ENCODE peak calls at places on chromosomes 2 and 18, in eight cellular contexts. One of them, this sample, is unnamed.

GRCh38 chr2:40105593-40105992 is 326.5 kb upstream of the THUMPD2 start:
- DNase-seq in nephron progenitor cell: no peak
- DNase-seq in astrocyte of the spinal cord: peak
- DNase-seq in tibial artery: no peak
- DNase-seq in left ventricle myocardium inferior: no peak
- DNase-seq in WTC11: no peak
- DNase-seq in cardiac muscle cell: peak
- DNase-seq in hepatocyte: no peak
- DNase-seq in this sample: no peak

GRCh38 chr2:237459741-237460174 is 27.3 kb upstream of the MLPH start:
- DNase-seq in nephron progenitor cell: no peak
- DNase-seq in astrocyte of the spinal cord: peak
- DNase-seq in tibial artery: no peak
- DNase-seq in left ventricle myocardium inferior: no peak
- DNase-seq in WTC11: no peak
- DNase-seq in cardiac muscle cell: peak
- DNase-seq in hepatocyte: no peak
- DNase-seq in this sample: no peak

GRCh38 chr18:59056706-59057492 is 82.8 kb upstream of the SEC11C start:
- DNase-seq in nephron progenitor cell: peak
- DNase-seq in astrocyte of the spinal cord: peak
- DNase-seq in tibial artery: peak
- DNase-seq in left ventricle myocardium inferior: peak
- DNase-seq in WTC11: peak
- DNase-seq in cardiac muscle cell: peak
- DNase-seq in hepatocyte: peak
- DNase-seq in this sample: no peak

GRCh38 chr18:25533088-25533676 is 181.2 kb upstream of the ZNF521 start:
- DNase-seq in nephron progenitor cell: no peak
- DNase-seq in astrocyte of the spinal cord: no peak
- DNase-seq in tibial artery: no peak
- DNase-seq in left ventricle myocardium inferior: no peak
- DNase-seq in WTC11: no peak
- DNase-seq in cardiac muscle cell: no peak
- DNase-seq in hepatocyte: no peak
- DNase-seq in this sample: no peak

GRCh38 chr2:30782124-30782523 is 25.1 kb downstream of the CAPN13 start:
- DNase-seq in nephron progenitor cell: no peak
- DNase-seq in astrocyte of the spinal cord: no peak
- DNase-seq in tibial artery: no peak
- DNase-seq in left ventricle myocardium inferior: no peak
- DNase-seq in WTC11: no peak
- DNase-seq in cardiac muscle cell: no peak
- DNase-seq in hepatocyte: peak
- DNase-seq in this sample: no peak

GRCh38 chr2:95350320-95351079 is 52.0 kb upstream of the FAHD2A start:
- DNase-seq in nephron progenitor cell: no peak
- DNase-seq in astrocyte of the spinal cord: no peak
- DNase-seq in tibial artery: peak
- DNase-seq in left ventricle myocardium inferior: no peak
- DNase-seq in WTC11: no peak
- DNase-seq in cardiac muscle cell: no peak
- DNase-seq in hepatocyte: no peak
- DNase-seq in this sample: no peak

GRCh38 chr18:60049172-60049571 is 149.4 kb downstream of the PMAIP1 start:
- DNase-seq in nephron progenitor cell: no peak
- DNase-seq in astrocyte of the spinal cord: no peak
- DNase-seq in tibial artery: no peak
- DNase-seq in left ventricle myocardium inferior: no peak
- DNase-seq in WTC11: no peak
- DNase-seq in cardiac muscle cell: no peak
- DNase-seq in hepatocyte: no peak
- DNase-seq in this sample: no peak

GRCh38 chr2:235494716-235495372 is 1.0 kb downstream of the AGAP1 start:
- DNase-seq in nephron progenitor cell: peak
- DNase-seq in astrocyte of the spinal cord: peak
- DNase-seq in tibial artery: peak
- DNase-seq in left ventricle myocardium inferior: no peak
- DNase-seq in WTC11: no peak
- DNase-seq in cardiac muscle cell: peak
- DNase-seq in hepatocyte: peak
- DNase-seq in this sample: no peak

GRCh38 chr2:186486651-186487647 is 889 bp downstream of the ZC3H15 start:
- DNase-seq in nephron progenitor cell: no peak
- DNase-seq in astrocyte of the spinal cord: peak
- DNase-seq in tibial artery: no peak
- DNase-seq in left ventricle myocardium inferior: no peak
- DNase-seq in WTC11: no peak
- DNase-seq in cardiac muscle cell: peak
- DNase-seq in hepatocyte: no peak
- DNase-seq in this sample: no peak

GRCh38 chr2:27149575-27150405 is 986 bp downstream of the TCF23 start:
- DNase-seq in nephron progenitor cell: no peak
- DNase-seq in astrocyte of the spinal cord: no peak
- DNase-seq in tibial artery: no peak
- DNase-seq in left ventricle myocardium inferior: no peak
- DNase-seq in WTC11: no peak
- DNase-seq in cardiac muscle cell: no peak
- DNase-seq in hepatocyte: no peak
- DNase-seq in this sample: peak

GRCh38 chr2:171225302-171225980 is 64.7 kb upstream of the TLK1 start:
- DNase-seq in nephron progenitor cell: no peak
- DNase-seq in astrocyte of the spinal cord: peak
- DNase-seq in tibial artery: no peak
- DNase-seq in left ventricle myocardium inferior: no peak
- DNase-seq in WTC11: no peak
- DNase-seq in cardiac muscle cell: peak
- DNase-seq in hepatocyte: peak
- DNase-seq in this sample: no peak

GRCh38 chr2:33214436-33214835 is 262.0 kb upstream of the RASGRP3 start:
- DNase-seq in nephron progenitor cell: no peak
- DNase-seq in astrocyte of the spinal cord: peak
- DNase-seq in tibial artery: no peak
- DNase-seq in left ventricle myocardium inferior: no peak
- DNase-seq in WTC11: no peak
- DNase-seq in cardiac muscle cell: peak
- DNase-seq in hepatocyte: peak
- DNase-seq in this sample: no peak

GRCh38 chr2:164061129-164061746 is 325.4 kb upstream of the FIGN start:
- DNase-seq in nephron progenitor cell: peak
- DNase-seq in astrocyte of the spinal cord: peak
- DNase-seq in tibial artery: no peak
- DNase-seq in left ventricle myocardium inferior: no peak
- DNase-seq in WTC11: peak
- DNase-seq in cardiac muscle cell: peak
- DNase-seq in hepatocyte: peak
- DNase-seq in this sample: no peak

GRCh38 chr2:195848119-195848899 is 191.3 kb downstream of the SLC39A10 start:
- DNase-seq in nephron progenitor cell: no peak
- DNase-seq in astrocyte of the spinal cord: no peak
- DNase-seq in tibial artery: no peak
- DNase-seq in left ventricle myocardium inferior: no peak
- DNase-seq in WTC11: no peak
- DNase-seq in cardiac muscle cell: no peak
- DNase-seq in hepatocyte: no peak
- DNase-seq in this sample: no peak

GRCh38 chr18:61545281-61546245 is 212.3 kb downstream of the CDH20 start:
- DNase-seq in nephron progenitor cell: no peak
- DNase-seq in astrocyte of the spinal cord: no peak
- DNase-seq in tibial artery: no peak
- DNase-seq in left ventricle myocardium inferior: no peak
- DNase-seq in WTC11: no peak
- DNase-seq in cardiac muscle cell: no peak
- DNase-seq in hepatocyte: no peak
- DNase-seq in this sample: no peak

GRCh38 chr2:173752152-173752551 is 213.0 kb downstream of the SP3 start:
- DNase-seq in nephron progenitor cell: no peak
- DNase-seq in astrocyte of the spinal cord: no peak
- DNase-seq in tibial artery: no peak
- DNase-seq in left ventricle myocardium inferior: no peak
- DNase-seq in WTC11: no peak
- DNase-seq in cardiac muscle cell: peak
- DNase-seq in hepatocyte: no peak
- DNase-seq in this sample: no peak
- TF ChIP-seq CTCF in nephron progenitor cell: no peak
- TF ChIP-seq CTCF in astrocyte of the spinal cord: peak
- TF ChIP-seq CTCF in tibial artery: no peak
- TF ChIP-seq CTCF in left ventricle myocardium inferior: peak
- TF ChIP-seq CTCF in WTC11: no peak
- TF ChIP-seq CTCF in cardiac muscle cell: peak
- TF ChIP-seq CTCF in hepatocyte: peak
- TF ChIP-seq CTCF in this sample: peak

DNA sequence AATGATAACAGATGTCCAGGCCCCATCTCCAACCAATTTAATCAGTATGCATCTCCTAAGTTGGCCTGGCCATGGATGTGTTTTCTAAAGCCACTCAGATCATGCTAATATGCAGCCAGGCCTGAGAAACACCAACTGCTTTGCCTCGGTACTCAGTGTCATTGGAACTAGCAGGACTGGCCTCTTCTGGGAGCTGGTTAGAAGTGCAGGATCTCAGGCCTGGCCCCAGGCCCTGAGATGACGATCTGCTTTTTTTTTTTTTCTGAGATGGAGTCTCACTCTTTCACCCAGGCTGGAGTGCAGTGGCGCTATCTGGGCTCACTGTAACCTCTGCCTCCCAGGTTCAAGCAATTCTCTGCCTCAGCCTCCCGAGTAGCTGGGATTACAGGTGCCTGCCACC is 69.1 kb downstream of the IRS1 start:
- DNase-seq in nephron progenitor cell: no peak
- DNase-seq in astrocyte of the spinal cord: peak
- DNase-seq in tibial artery: no peak
- DNase-seq in left ventricle myocardium inferior: no peak
- DNase-seq in WTC11: peak
- DNase-seq in cardiac muscle cell: peak
- DNase-seq in hepatocyte: no peak
- DNase-seq in this sample: no peak
- TF ChIP-seq CTCF in nephron progenitor cell: no peak
- TF ChIP-seq CTCF in astrocyte of the spinal cord: peak
- TF ChIP-seq CTCF in tibial artery: no peak
- TF ChIP-seq CTCF in left ventricle myocardium inferior: peak
- TF ChIP-seq CTCF in WTC11: no peak
- TF ChIP-seq CTCF in cardiac muscle cell: no peak
- TF ChIP-seq CTCF in hepatocyte: peak
- TF ChIP-seq CTCF in this sample: peak

DNA sequence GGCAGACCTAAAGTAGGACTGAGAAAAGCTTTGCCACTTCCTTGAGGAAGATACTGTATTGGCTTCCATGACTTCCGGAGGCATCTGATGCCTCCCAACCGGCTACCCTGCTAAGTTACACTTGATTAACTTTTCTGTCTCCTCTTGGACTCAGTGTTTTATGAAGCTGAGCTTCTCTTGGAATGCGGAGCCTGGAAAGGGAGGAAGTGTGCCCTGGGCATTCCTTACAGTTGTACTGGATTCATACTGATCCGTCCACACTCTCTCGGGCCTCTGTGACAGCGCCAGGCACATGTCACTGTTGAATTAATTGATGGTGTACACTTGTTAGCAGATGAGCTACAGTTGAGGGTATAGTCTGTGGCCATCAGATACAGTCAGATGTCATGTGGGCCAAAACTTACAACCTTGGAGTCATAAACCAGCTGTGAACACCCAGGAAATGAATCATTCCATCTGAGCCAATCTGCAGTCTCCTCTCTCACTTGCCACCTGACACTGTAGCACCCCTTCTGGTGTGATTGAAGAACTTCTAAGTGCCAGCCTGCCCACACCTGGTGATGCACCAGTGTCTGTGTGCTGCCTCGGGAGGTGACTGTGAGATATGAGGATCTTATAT is 122.5 kb downstream of the FHOD3 start:
- DNase-seq in nephron progenitor cell: no peak
- DNase-seq in astrocyte of the spinal cord: no peak
- DNase-seq in tibial artery: no peak
- DNase-seq in left ventricle myocardium inferior: no peak
- DNase-seq in WTC11: no peak
- DNase-seq in cardiac muscle cell: no peak
- DNase-seq in hepatocyte: peak
- DNase-seq in this sample: no peak
- TF ChIP-seq CTCF in nephron progenitor cell: no peak
- TF ChIP-seq CTCF in astrocyte of the spinal cord: no peak
- TF ChIP-seq CTCF in tibial artery: no peak
- TF ChIP-seq CTCF in left ventricle myocardium inferior: no peak
- TF ChIP-seq CTCF in WTC11: no peak
- TF ChIP-seq CTCF in cardiac muscle cell: no peak
- TF ChIP-seq CTCF in hepatocyte: no peak
- TF ChIP-seq CTCF in this sample: no peak

GRCh38 chr2:174486614-174487535 is at the start of gene GPR155:
- DNase-seq in nephron progenitor cell: peak
- DNase-seq in astrocyte of the spinal cord: peak
- DNase-seq in tibial artery: peak
- DNase-seq in left ventricle myocardium inferior: peak
- DNase-seq in WTC11: peak
- DNase-seq in cardiac muscle cell: peak
- DNase-seq in hepatocyte: peak
- DNase-seq in this sample: peak
- TF ChIP-seq CTCF in nephron progenitor cell: no peak
- TF ChIP-seq CTCF in astrocyte of the spinal cord: no peak
- TF ChIP-seq CTCF in tibial artery: no peak
- TF ChIP-seq CTCF in left ventricle myocardium inferior: no peak
- TF ChIP-seq CTCF in WTC11: no peak
- TF ChIP-seq CTCF in cardiac muscle cell: peak
- TF ChIP-seq CTCF in hepatocyte: peak
- TF ChIP-seq CTCF in this sample: no peak

DNA sequence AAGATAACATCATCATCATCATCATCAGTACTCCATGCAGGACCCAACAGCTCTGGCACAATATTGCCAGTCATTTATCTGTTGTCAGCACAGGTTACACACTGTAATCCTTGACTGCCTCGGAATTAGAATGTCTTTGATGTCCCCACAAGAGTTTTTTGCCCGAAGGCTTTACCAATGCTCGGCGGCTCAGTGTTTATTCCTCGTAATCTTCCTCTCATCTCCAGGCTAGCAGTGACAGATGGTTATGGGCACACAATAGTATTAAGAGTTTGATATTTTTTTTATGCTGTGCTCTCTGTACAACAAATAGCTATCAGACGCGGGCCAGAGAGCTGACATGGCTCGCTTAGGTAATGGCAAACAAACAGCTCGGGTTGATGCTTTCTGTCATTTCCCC is 515.2 kb downstream of the ZEB2 start:
- DNase-seq in nephron progenitor cell: no peak
- DNase-seq in astrocyte of the spinal cord: no peak
- DNase-seq in tibial artery: no peak
- DNase-seq in left ventricle myocardium inferior: no peak
- DNase-seq in WTC11: no peak
- DNase-seq in cardiac muscle cell: no peak
- DNase-seq in hepatocyte: no peak
- DNase-seq in this sample: no peak
- TF ChIP-seq CTCF in nephron progenitor cell: no peak
- TF ChIP-seq CTCF in astrocyte of the spinal cord: no peak
- TF ChIP-seq CTCF in tibial artery: no peak
- TF ChIP-seq CTCF in left ventricle myocardium inferior: no peak
- TF ChIP-seq CTCF in WTC11: no peak
- TF ChIP-seq CTCF in cardiac muscle cell: no peak
- TF ChIP-seq CTCF in hepatocyte: no peak
- TF ChIP-seq CTCF in this sample: no peak